ENCODE peak calls at places on chromosomes 2 and 18, in five cellular contexts. Y is GDM1; G is CD8-positive, alpha-beta memory T cell; R is nucleus accumbens; T is left colon. V is an unnamed sample.

GRCh38 chr2:241636983-241637232 is at the start of gene THAP4:
- DNase-seq in Y (peak; percentile 83), G (no peak), R (no peak), T (peak; percentile 72), V (no peak)

GRCh38 chr2:216315817-216316603 is 56.3 kb downstream of the MARCHF4 start:
- DNase-seq in Y (no peak), G (no peak), R (no peak), T (no peak), V (no peak)

GRCh38 chr18:49884959-49885358 is 71.6 kb upstream of the ACAA2 start:
- DNase-seq in Y (no peak), G (no peak), R (no peak), T (no peak), V (no peak)

GRCh38 chr2:222421626-222422025 is 2.7 kb upstream of the SGPP2 start:
- DNase-seq in Y (no peak), G (no peak), R (no peak), T (no peak), V (no peak)

GRCh38 chr2:119873350-119874013 is 113.8 kb downstream of the PTPN4 start:
- DNase-seq in Y (no peak), G (no peak), R (no peak), T (no peak), V (no peak)

GRCh38 chr2:130808482-130809268 is 28.0 kb upstream of the ARHGEF4 start:
- DNase-seq in Y (no peak), G (no peak), R (no peak), T (no peak), V (no peak)

GRCh38 chr18:51668101-51668500 is 470.6 kb upstream of the MEX3C start:
- DNase-seq in Y (peak; percentile 6), G (no peak), R (no peak), T (peak; percentile 56), V (peak; percentile 63)

GRCh38 chr2:116510117-116510671 is 1304.3 kb upstream of the DDX18 start:
- DNase-seq in Y (no peak), G (no peak), R (no peak), T (no peak), V (peak; percentile 17)

GRCh38 chr2:74882299-74882687 is 48.4 kb downstream of the HK2 start:
- DNase-seq in Y (no peak), G (no peak), R (no peak), T (no peak), V (no peak)

GRCh38 chr2:120245520-120245835 is 7.2 kb upstream of the RALB start:
- DNase-seq in Y (no peak), G (no peak), R (no peak), T (peak; percentile 82), V (no peak)

GRCh38 chr2:127093648-127094210 is 13.2 kb downstream of the BIN1 start:
- DNase-seq in Y (peak; percentile 83), G (no peak), R (no peak), T (no peak), V (no peak)

GRCh38 chr2:228728961-228729360 is 542.1 kb downstream of the PID1 start:
- DNase-seq in Y (no peak), G (no peak), R (no peak), T (no peak), V (no peak)

GRCh38 chr2:211093743-211094303 is 537.4 kb downstream of the CPS1 start:
- DNase-seq in Y (no peak), G (no peak), R (no peak), T (no peak), V (no peak)

GRCh38 chr2:131035826-131036231 is 57.4 kb downstream of the FAM168B start:
- DNase-seq in Y (no peak), G (no peak), R (no peak), T (no peak), V (no peak)

GRCh38 chr2:70089220-70089945 is 2.1 kb downstream of the PCBP1 start:
- DNase-seq in Y (no peak), G (no peak), R (no peak), T (peak; percentile 45), V (no peak)

V was measured in putamen.